ENCODE peak calls at places on chromosomes 7 and 10, in four cellular contexts. U, H, I and D are unnamed samples.

GRCh38 chr7:13829231-13829630 is 160.2 kb downstream of the ETV1 start:
- DNase-seq in I (no peak), H (no peak), U (no peak), D (no peak)

GRCh38 chr7:18610331-18610948 is 114.9 kb downstream of the HDAC9 start:
- DNase-seq in U (peak; percentile 32), I (peak; percentile 64), H (no peak), D (peak; percentile 67)

GRCh38 chr7:132854238-132854637 is 227.7 kb downstream of the CHCHD3 start:
- DNase-seq in I (no peak), H (no peak), U (no peak), D (no peak)

GRCh38 chr7:134834689-134835462 is 55.4 kb downstream of the CALD1 start:
- DNase-seq in I (no peak), H (no peak), U (no peak), D (no peak)

GRCh38 chr10:67917169-67917568 is 32.7 kb downstream of the SIRT1 start:
- DNase-seq in U (no peak), I (no peak), H (no peak), D (no peak)

GRCh38 chr10:31607481-31607880 is 288.5 kb downstream of the ZEB1 start:
- DNase-seq in H (no peak), U (no peak), I (no peak), D (no peak)

GRCh38 chr10:15954188-15954587 is 93.9 kb upstream of the MINDY3 start:
- DNase-seq in I (no peak), U (no peak), H (no peak), D (no peak)

GRCh38 chr7:71982847-71983246 is 429.3 kb downstream of the CALN1 start:
- DNase-seq in I (no peak), H (no peak), U (no peak), D (no peak)

GRCh38 chr10:22684707-22685106 is 29.7 kb downstream of the PIP4K2A start:
- DNase-seq in I (no peak), H (no peak), U (no peak), D (no peak)

GRCh38 chr7:20793258-20793657 is 6.6 kb upstream of the SP8 start:
- DNase-seq in U (peak; percentile 94), I (peak; percentile 94), H (no peak), D (no peak)

GRCh38 chr7:117875566-117875965 is 2.3 kb upstream of the CTTNBP2 start:
- DNase-seq in H (no peak), U (peak; percentile 32), I (peak; percentile 84), D (peak; percentile 77)

GRCh38 chr7:2923886-2924574 is 79.9 kb upstream of the GNA12 start:
- DNase-seq in I (no peak), H (no peak), U (no peak), D (no peak)

GRCh38 chr10:7300327-7300726 is 110.5 kb downstream of the SFMBT2 start:
- DNase-seq in I (no peak), H (no peak), U (no peak), D (no peak)

GRCh38 chr7:108529341-108529740 is 3.4 kb upstream of the PNPLA8 start:
- DNase-seq in I (peak; percentile 43), H (no peak), U (no peak), D (peak; percentile 74)

GRCh38 chr7:46653848-46654247 is 732.8 kb upstream of the IGFBP3 start:
- DNase-seq in H (no peak), U (no peak), I (no peak), D (no peak)

GRCh38 chr7:75870557-75870956 is 8.3 kb upstream of the RHBDD2 start:
- DNase-seq in I (no peak), H (no peak), U (no peak), D (no peak)

GRCh38 chr10:120422459-120422858 is 34.6 kb upstream of the PLPP4 start:
- DNase-seq in H (no peak), U (no peak), I (no peak), D (no peak)

GRCh38 chr10:58280485-58280884 is 11.5 kb downstream of the CISD1 start:
- DNase-seq in U (no peak), H (no peak), I (no peak), D (no peak)

GRCh38 chr7:152866125-152866524 is 106.6 kb downstream of the ACTR3B start:
- DNase-seq in U (no peak), I (no peak), H (no peak), D (no peak)

GRCh38 chr10:65358565-65358964 is 1567.3 kb upstream of the LRRTM3 start:
- DNase-seq in H (no peak), U (no peak), I (peak; percentile 31), D (no peak)

GRCh38 chr10:124721295-124722052 is 22.7 kb downstream of the FAM53B start:
- DNase-seq in U (no peak), H (peak; percentile 60), I (no peak), D (no peak)

GRCh38 chr10:65377687-65378086 is 1548.1 kb upstream of the LRRTM3 start:
- DNase-seq in H (no peak), U (peak; percentile 21), I (peak; percentile 40), D (no peak)

GRCh38 chr7:82291931-82292330 is 151.6 kb downstream of the CACNA2D1 start:
- DNase-seq in U (no peak), H (no peak), I (no peak), D (no peak)

GRCh38 chr7:154871483-154871882 is 131.4 kb downstream of the PAXIP1 start:
- DNase-seq in I (no peak), U (no peak), H (peak; percentile 27), D (no peak)

GRCh38 chr10:778626-779330 is 89.3 kb upstream of the DIP2C start:
- DNase-seq in H (no peak), I (no peak), U (no peak), D (no peak)

GRCh38 chr10:32104622-32105509 is 48.6 kb upstream of the KIF5B start:
- DNase-seq in U (no peak), I (no peak), H (no peak), D (no peak)

GRCh38 chr7:147635288-147635687 is 955.3 kb upstream of the C7orf33 start:
- DNase-seq in U (no peak), H (no peak), I (no peak), D (no peak)

GRCh38 chr7:98567979-98568378 is 49.1 kb upstream of the NPTX2 start:
- DNase-seq in H (no peak), I (no peak), U (no peak), D (no peak)

GRCh38 chr7:69868921-69869320 is 270.6 kb downstream of the AUTS2 start:
- DNase-seq in U (no peak), I (no peak), H (no peak), D (no peak)

GRCh38 chr7:16562456-16563220 is 36.0 kb downstream of the LRRC72 start:
- DNase-seq in U (no peak), I (no peak), H (no peak), D (no peak)

GRCh38 chr7:90222811-90223725 is 11.5 kb downstream of the STEAP2 start:
- DNase-seq in I (peak; percentile 8), H (no peak), U (no peak), D (no peak)

GRCh38 chr10:126160971-126161630 is 227.2 kb downstream of the ADAM12 start:
- DNase-seq in I (peak; percentile 64), U (no peak), H (no peak), D (peak; percentile 50)

GRCh38 chr10:124319926-124320391 is 98.8 kb downstream of the OAT start:
- DNase-seq in H (peak; percentile 44), I (no peak), U (no peak), D (no peak)

GRCh38 chr10:110764378-110764777 is 107.3 kb upstream of the PDCD4 start:
- DNase-seq in I (no peak), U (no peak), H (no peak), D (no peak)

GRCh38 chr7:100875356-100875751 is 451 bp downstream of the SRRT start:
- DNase-seq in U (no peak), H (no peak), I (peak; percentile 47), D (no peak)
- H3K4me1 ChIP-seq in U (peaks cover 15% of the 10 kb centered on the region), H (peaks cover 32% of the 10 kb centered on the region), I (peaks cover 30% of the 10 kb centered on the region), D (peaks cover 8% of the 10 kb centered on the region)

GRCh38 chr7:22219739-22220493 is 137.0 kb downstream of the RAPGEF5 start:
- DNase-seq in U (no peak), I (no peak), H (no peak), D (no peak)
- H3K4me3 ChIP-seq in U (no peak overlapping the region), I (no peak overlapping the region), H (peak overlapping the region; percentile 51), D (no peak overlapping the region)

GRCh38 chr10:132521466-132522102 is 16.0 kb upstream of the INPP5A start:
- DNase-seq in U (no peak), H (no peak), I (no peak), D (no peak)
- H3K4me1 ChIP-seq in U (peaks cover 27% of the 10 kb centered on the region), H (peaks cover 51% of the 10 kb centered on the region), I (peaks cover 28% of the 10 kb centered on the region), D (peaks cover 17% of the 10 kb centered on the region)

DNA sequence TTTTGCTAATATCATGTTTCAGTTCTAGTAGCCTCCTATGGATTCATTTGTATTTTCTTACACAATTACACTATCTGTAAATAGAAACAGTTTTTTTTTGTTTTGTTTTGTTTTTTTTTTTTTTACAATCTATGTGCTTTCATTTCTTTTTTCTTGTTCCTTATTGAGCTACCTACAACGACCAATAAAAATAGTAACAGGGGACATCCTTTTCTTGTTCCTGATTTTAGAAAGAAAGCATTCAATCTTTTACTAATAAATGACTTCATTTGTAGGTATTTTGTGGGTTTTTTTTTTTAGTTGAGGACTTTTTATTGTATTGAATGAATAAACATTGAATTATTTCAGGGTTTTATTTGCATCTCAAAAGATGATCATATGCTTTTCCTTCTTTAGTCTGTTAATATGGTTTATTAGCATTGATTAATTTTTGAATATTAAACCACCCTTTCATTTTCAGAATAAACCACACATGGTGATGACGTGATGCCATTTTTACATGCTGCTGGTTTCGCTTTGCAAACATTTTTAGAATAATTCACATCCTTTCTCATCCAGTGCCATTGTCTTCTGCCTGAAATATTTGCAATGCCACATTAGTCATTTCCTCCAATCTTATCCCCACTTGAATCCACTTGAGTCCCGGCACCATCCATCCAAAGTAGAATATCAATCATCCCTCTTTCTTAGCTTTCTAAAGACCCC is 18.1 kb upstream of the AKR1E2 start:
- DNase-seq in H (no peak), I (no peak), U (no peak), D (no peak)
- H3K4me3 ChIP-seq in H (no peak overlapping the region), I (no peak overlapping the region), U (no peak overlapping the region), D (no peak overlapping the region)